ENCODE peak calls at places on chromosome 6, in eight cellular contexts. One of them, this sample, is unnamed.
A peak's percentile ranks its signal among the peaks of the same experiment; 100 is the strongest.

GRCh38 chr6:32291549-32291948 is 67.7 kb upstream of the NOTCH4 start:
- DNase-seq in MM.1S: no peak
- DNase-seq in IMR-90: no peak
- DNase-seq in astrocyte: no peak
- DNase-seq in SK-N-SH: no peak
- DNase-seq in DND-41: no peak
- DNase-seq in GM23248: no peak
- DNase-seq in HCT116: no peak
- DNase-seq in this sample: no peak

GRCh38 chr6:146768722-146769121 is 169.9 kb downstream of the ADGB start:
- DNase-seq in SK-N-SH: no peak
- DNase-seq in astrocyte: no peak
- DNase-seq in MM.1S: no peak
- DNase-seq in DND-41: no peak
- DNase-seq in IMR-90: no peak
- DNase-seq in HCT116: no peak
- DNase-seq in GM23248: no peak
- DNase-seq in this sample: no peak

GRCh38 chr6:116512709-116513108 is 1.3 kb downstream of the CALHM5 start:
- DNase-seq in MM.1S: no peak
- DNase-seq in HCT116: no peak
- DNase-seq in DND-41: no peak
- DNase-seq in IMR-90: no peak
- DNase-seq in GM23248: peak; percentile 48
- DNase-seq in astrocyte: no peak
- DNase-seq in SK-N-SH: no peak
- DNase-seq in this sample: no peak

GRCh38 chr6:8180327-8181161 is 78.2 kb upstream of the EEF1E1 start:
- DNase-seq in IMR-90: peak; percentile 81
- DNase-seq in MM.1S: no peak
- DNase-seq in astrocyte: peak; percentile 84
- DNase-seq in GM23248: peak; percentile 70
- DNase-seq in DND-41: no peak
- DNase-seq in HCT116: no peak
- DNase-seq in SK-N-SH: no peak
- DNase-seq in this sample: peak; percentile 83

GRCh38 chr6:91317984-91318383 is 731.1 kb upstream of the MAP3K7 start:
- DNase-seq in GM23248: no peak
- DNase-seq in MM.1S: no peak
- DNase-seq in astrocyte: no peak
- DNase-seq in IMR-90: no peak
- DNase-seq in HCT116: no peak
- DNase-seq in SK-N-SH: no peak
- DNase-seq in DND-41: no peak
- DNase-seq in this sample: no peak

GRCh38 chr6:166784691-166785090 is 157.6 kb upstream of the RPS6KA2 start:
- DNase-seq in MM.1S: no peak
- DNase-seq in IMR-90: peak; percentile 4
- DNase-seq in HCT116: no peak
- DNase-seq in DND-41: no peak
- DNase-seq in GM23248: peak; percentile 64
- DNase-seq in astrocyte: no peak
- DNase-seq in SK-N-SH: no peak
- DNase-seq in this sample: no peak

GRCh38 chr6:26223677-26224546 is 136.7 kb downstream of the HFE start:
- DNase-seq in SK-N-SH: peak; percentile 36
- DNase-seq in DND-41: peak; percentile 82
- DNase-seq in GM23248: peak; percentile 86
- DNase-seq in MM.1S: peak; percentile 94
- DNase-seq in HCT116: peak; percentile 91
- DNase-seq in IMR-90: peak; percentile 97
- DNase-seq in astrocyte: peak; percentile 98
- DNase-seq in this sample: peak; percentile 87

GRCh38 chr6:13522639-13523038 is 35.2 kb upstream of the GFOD1 start:
- DNase-seq in IMR-90: no peak
- DNase-seq in GM23248: peak; percentile 68
- DNase-seq in HCT116: no peak
- DNase-seq in SK-N-SH: no peak
- DNase-seq in MM.1S: no peak
- DNase-seq in astrocyte: no peak
- DNase-seq in DND-41: no peak
- DNase-seq in this sample: no peak

GRCh38 chr6:132780770-132781371 is 17.6 kb downstream of the SLC18B1 start:
- DNase-seq in HCT116: no peak
- DNase-seq in SK-N-SH: no peak
- DNase-seq in GM23248: peak; percentile 63
- DNase-seq in IMR-90: peak; percentile 63
- DNase-seq in MM.1S: peak; percentile 26
- DNase-seq in astrocyte: no peak
- DNase-seq in DND-41: no peak
- DNase-seq in this sample: peak; percentile 5

GRCh38 chr6:142715386-142715785 is 229.6 kb downstream of the HIVEP2 start:
- DNase-seq in GM23248: no peak
- DNase-seq in HCT116: no peak
- DNase-seq in IMR-90: no peak
- DNase-seq in DND-41: no peak
- DNase-seq in SK-N-SH: no peak
- DNase-seq in MM.1S: no peak
- DNase-seq in astrocyte: no peak
- DNase-seq in this sample: no peak

GRCh38 chr6:135217663-135218062 is 36.6 kb downstream of the MYB start:
- DNase-seq in GM23248: no peak
- DNase-seq in astrocyte: no peak
- DNase-seq in IMR-90: no peak
- DNase-seq in DND-41: no peak
- DNase-seq in HCT116: no peak
- DNase-seq in SK-N-SH: no peak
- DNase-seq in MM.1S: no peak
- DNase-seq in this sample: no peak

GRCh38 chr6:130913119-130913518 is 85.9 kb downstream of the SMLR1 start:
- DNase-seq in DND-41: peak; percentile 31
- DNase-seq in HCT116: no peak
- DNase-seq in IMR-90: no peak
- DNase-seq in GM23248: no peak
- DNase-seq in astrocyte: no peak
- DNase-seq in SK-N-SH: no peak
- DNase-seq in MM.1S: peak; percentile 7
- DNase-seq in this sample: peak; percentile 31

GRCh38 chr6:151058021-151058733 is 181.6 kb upstream of the AKAP12 start:
- DNase-seq in HCT116: no peak
- DNase-seq in MM.1S: no peak
- DNase-seq in IMR-90: no peak
- DNase-seq in astrocyte: no peak
- DNase-seq in SK-N-SH: peak; percentile 71
- DNase-seq in GM23248: no peak
- DNase-seq in DND-41: no peak
- DNase-seq in this sample: peak; percentile 19

DNA sequence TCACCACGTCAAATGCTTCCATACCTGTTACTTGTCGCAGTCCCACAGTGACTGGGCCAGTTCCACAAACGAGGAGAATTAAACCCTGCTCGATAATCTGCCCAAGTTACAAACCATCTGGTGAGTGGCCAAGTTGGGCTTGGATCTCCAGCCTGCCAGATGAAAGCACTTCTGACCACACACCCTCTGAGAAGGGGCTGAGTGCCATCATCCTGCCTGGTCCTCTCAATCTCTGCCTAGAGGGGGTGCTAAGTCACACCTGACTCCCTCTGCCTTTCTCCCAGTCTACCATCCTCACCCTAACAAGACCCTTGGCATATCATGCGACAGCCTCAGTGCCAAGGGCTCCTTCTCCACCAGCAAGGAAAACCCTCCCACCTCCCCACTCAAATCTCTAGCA is 15.8 kb downstream of the RRP36 start:
- DNase-seq in HCT116: no peak
- DNase-seq in DND-41: no peak
- DNase-seq in SK-N-SH: no peak
- DNase-seq in astrocyte: no peak
- DNase-seq in GM23248: no peak
- DNase-seq in IMR-90: no peak
- DNase-seq in MM.1S: no peak
- DNase-seq in this sample: no peak
- H3K27ac ChIP-seq in HCT116: no peak overlapping the region
- H3K27ac ChIP-seq in DND-41: no peak overlapping the region
- H3K27ac ChIP-seq in SK-N-SH: no peak overlapping the region
- H3K27ac ChIP-seq in astrocyte: no peak overlapping the region
- H3K27ac ChIP-seq in GM23248: no peak overlapping the region
- H3K27ac ChIP-seq in IMR-90: no peak overlapping the region
- H3K27ac ChIP-seq in MM.1S: no peak overlapping the region
- H3K27ac ChIP-seq in this sample: no peak overlapping the region

GRCh38 chr6:35216832-35217811 is 3.4 kb downstream of the SCUBE3 start:
- DNase-seq in HCT116: no peak
- DNase-seq in astrocyte: no peak
- DNase-seq in GM23248: no peak
- DNase-seq in MM.1S: no peak
- DNase-seq in DND-41: no peak
- DNase-seq in IMR-90: no peak
- DNase-seq in SK-N-SH: no peak
- DNase-seq in this sample: peak; percentile 69

GRCh38 chr6:35216412-35216732 is 2.6 kb downstream of the SCUBE3 start:
- DNase-seq in SK-N-SH: no peak
- DNase-seq in MM.1S: no peak
- DNase-seq in IMR-90: no peak
- DNase-seq in GM23248: no peak
- DNase-seq in DND-41: no peak
- DNase-seq in astrocyte: no peak
- DNase-seq in HCT116: no peak
- DNase-seq in this sample: no peak

GRCh38 chr6:35218021-35218420 is 4.3 kb downstream of the SCUBE3 start:
- DNase-seq in IMR-90: peak; percentile 63
- DNase-seq in HCT116: no peak
- DNase-seq in MM.1S: no peak
- DNase-seq in DND-41: no peak
- DNase-seq in SK-N-SH: no peak
- DNase-seq in GM23248: peak; percentile 55
- DNase-seq in astrocyte: peak; percentile 31
- DNase-seq in this sample: no peak

GRCh38 chr6:35219683-35220326 is 6.0 kb downstream of the SCUBE3 start:
- DNase-seq in GM23248: peak; percentile 26
- DNase-seq in HCT116: no peak
- DNase-seq in DND-41: no peak
- DNase-seq in IMR-90: peak; percentile 55
- DNase-seq in SK-N-SH: no peak
- DNase-seq in MM.1S: no peak
- DNase-seq in astrocyte: peak; percentile 35
- DNase-seq in this sample: no peak

DNA sequence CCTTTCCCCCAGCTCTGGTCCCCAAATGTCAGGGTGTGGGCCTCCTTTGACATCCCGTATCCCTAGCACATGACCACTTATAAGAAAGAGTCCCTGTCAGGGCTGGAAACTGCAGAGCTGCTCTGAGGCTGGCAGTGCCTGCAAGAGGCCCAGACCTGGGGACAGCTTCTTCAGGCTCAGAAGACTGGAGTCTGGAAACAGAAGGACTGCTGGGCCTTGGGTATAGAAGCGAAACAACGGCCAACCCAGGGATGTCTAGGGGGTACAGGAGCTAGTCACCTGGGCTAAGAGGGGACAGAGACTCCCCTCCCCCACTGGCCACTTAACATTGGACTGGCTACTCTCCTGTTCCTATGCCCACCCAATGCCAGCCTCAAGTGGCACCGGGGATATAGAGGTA is 4.7 kb downstream of the SCUBE3 start:
- DNase-seq in GM23248: no peak
- DNase-seq in astrocyte: no peak
- DNase-seq in SK-N-SH: no peak
- DNase-seq in HCT116: no peak
- DNase-seq in MM.1S: no peak
- DNase-seq in IMR-90: no peak
- DNase-seq in DND-41: no peak
- DNase-seq in this sample: no peak
- H3K9ac ChIP-seq in GM23248: no peak overlapping the region
- H3K9ac ChIP-seq in astrocyte: no peak overlapping the region
- H3K9ac ChIP-seq in SK-N-SH: no peak overlapping the region
- H3K9ac ChIP-seq in HCT116: no peak overlapping the region
- H3K9ac ChIP-seq in MM.1S: no peak overlapping the region
- H3K9ac ChIP-seq in IMR-90: no peak overlapping the region
- H3K9ac ChIP-seq in DND-41: no peak overlapping the region
- H3K9ac ChIP-seq in this sample: no peak overlapping the region

GRCh38 chr6:44131880-44132279 is 4.5 kb downstream of the TMEM63B start:
- DNase-seq in GM23248: no peak
- DNase-seq in astrocyte: no peak
- DNase-seq in DND-41: no peak
- DNase-seq in IMR-90: no peak
- DNase-seq in HCT116: no peak
- DNase-seq in SK-N-SH: no peak
- DNase-seq in MM.1S: no peak
- DNase-seq in this sample: no peak
- H3K27ac ChIP-seq in GM23248: no peak overlapping the region
- H3K27ac ChIP-seq in astrocyte: no peak overlapping the region
- H3K27ac ChIP-seq in DND-41: no peak overlapping the region
- H3K27ac ChIP-seq in IMR-90: no peak overlapping the region
- H3K27ac ChIP-seq in HCT116: no peak overlapping the region
- H3K27ac ChIP-seq in SK-N-SH: no peak overlapping the region
- H3K27ac ChIP-seq in MM.1S: no peak overlapping the region
- H3K27ac ChIP-seq in this sample: no peak overlapping the region

GRCh38 chr6:88144637-88145297 is 21.4 kb downstream of the CNR1 start:
- DNase-seq in IMR-90: no peak
- DNase-seq in SK-N-SH: no peak
- DNase-seq in DND-41: no peak
- DNase-seq in HCT116: no peak
- DNase-seq in astrocyte: no peak
- DNase-seq in GM23248: no peak
- DNase-seq in MM.1S: no peak
- DNase-seq in this sample: no peak

GRCh38 chr6:88143768-88144167 is 22.4 kb downstream of the CNR1 start:
- DNase-seq in GM23248: no peak
- DNase-seq in IMR-90: no peak
- DNase-seq in DND-41: no peak
- DNase-seq in SK-N-SH: no peak
- DNase-seq in MM.1S: no peak
- DNase-seq in HCT116: no peak
- DNase-seq in astrocyte: no peak
- DNase-seq in this sample: no peak

GRCh38 chr6:88145298-88145963 is 20.7 kb downstream of the CNR1 start:
- DNase-seq in SK-N-SH: no peak
- DNase-seq in IMR-90: no peak
- DNase-seq in MM.1S: no peak
- DNase-seq in GM23248: no peak
- DNase-seq in DND-41: no peak
- DNase-seq in HCT116: no peak
- DNase-seq in astrocyte: no peak
- DNase-seq in this sample: no peak

GRCh38 chr6:88141641-88142298 is 24.4 kb downstream of the CNR1 start:
- DNase-seq in DND-41: no peak
- DNase-seq in MM.1S: no peak
- DNase-seq in IMR-90: no peak
- DNase-seq in HCT116: no peak
- DNase-seq in astrocyte: no peak
- DNase-seq in SK-N-SH: no peak
- DNase-seq in GM23248: no peak
- DNase-seq in this sample: no peak

GRCh38 chr6:88142299-88142668 is 23.9 kb downstream of the CNR1 start:
- DNase-seq in MM.1S: no peak
- DNase-seq in GM23248: no peak
- DNase-seq in IMR-90: no peak
- DNase-seq in DND-41: no peak
- DNase-seq in SK-N-SH: no peak
- DNase-seq in HCT116: no peak
- DNase-seq in astrocyte: no peak
- DNase-seq in this sample: no peak
- H3K9ac ChIP-seq in MM.1S: no peak overlapping the region
- H3K9ac ChIP-seq in GM23248: no peak overlapping the region
- H3K9ac ChIP-seq in IMR-90: no peak overlapping the region
- H3K9ac ChIP-seq in DND-41: no peak overlapping the region
- H3K9ac ChIP-seq in SK-N-SH: no peak overlapping the region
- H3K9ac ChIP-seq in HCT116: no peak overlapping the region
- H3K9ac ChIP-seq in astrocyte: no peak overlapping the region
- H3K9ac ChIP-seq in this sample: no peak overlapping the region